ENCODE peak calls at places on chromosomes 6 and 20, in five cellular contexts. I is tibial nerve; P is CD8-positive, alpha-beta memory T cell; L is HCT116; C is body of pancreas. T is an unnamed sample. For H3K9me3, the result is how much of the 10 kb centered on the place peaks cover.

GRCh38 chr6:75437451-75438185 is 56.0 kb downstream of the FILIP1 start:
- DNase-seq in C (no peak), L (no peak), I (no peak), P (no peak), T (peak)

GRCh38 chr6:166905505-166906134 is 50.7 kb downstream of the RNASET2 start:
- DNase-seq in I (no peak), P (no peak), C (no peak), L (no peak), T (no peak)

GRCh38 chr6:170019259-170020040 is 268.0 kb downstream of the ERMARD start:
- DNase-seq in I (no peak), P (no peak), C (no peak), L (no peak), T (no peak)

GRCh38 chr6:165478581-165478980 is 169.2 kb upstream of the C6orf118 start:
- DNase-seq in P (no peak), I (no peak), L (no peak), C (no peak), T (no peak)

GRCh38 chr6:129175066-129175465 is 292.1 kb downstream of the LAMA2 start:
- DNase-seq in P (no peak), C (no peak), L (no peak), I (no peak), T (no peak)

GRCh38 chr6:45483021-45483420 is 105.3 kb upstream of the SUPT3H start:
- DNase-seq in I (no peak), L (no peak), P (no peak), C (peak), T (no peak)

GRCh38 chr6:143262037-143262436 is 188.5 kb downstream of the ADAT2 start:
- DNase-seq in C (no peak), I (no peak), P (no peak), L (no peak), T (no peak)

GRCh38 chr6:6320901-6321300 is 439 bp upstream of the F13A1 start:
- DNase-seq in I (no peak), C (no peak), L (no peak), P (no peak), T (no peak)

GRCh38 chr20:59178983-59179595 is 15.5 kb downstream of the ZNF831 start:
- DNase-seq in L (no peak), P (no peak), C (no peak), I (no peak), T (no peak)

GRCh38 chr20:60485012-60485760 is 527.0 kb downstream of the CDH26 start:
- DNase-seq in I (no peak), L (no peak), C (no peak), P (no peak), T (no peak)

GRCh38 chr6:28635547-28636158 is 110.0 kb downstream of the GPX5 start:
- DNase-seq in P (no peak), L (no peak), I (no peak), C (no peak), T (no peak)

GRCh38 chr6:139638179-139638872 is 263.9 kb upstream of the CITED2 start:
- DNase-seq in P (no peak), C (no peak), L (no peak), I (no peak), T (no peak)
- H3K4me3 ChIP-seq in P (no peak), C (no peak), L (no peak), I (no peak), T (no peak)

GRCh38 chr6:99604161-99605073 is 2.2 kb upstream of the PRDM13 start:
- DNase-seq in L (no peak), P (no peak), C (no peak), I (no peak), T (no peak)

GRCh38 chr6:99605074-99605726 is 1.4 kb upstream of the PRDM13 start:
- DNase-seq in I (no peak), C (no peak), P (no peak), L (no peak), T (no peak)

GRCh38 chr6:99602519-99603420 is 3.9 kb upstream of the PRDM13 start:
- DNase-seq in C (no peak), I (no peak), L (no peak), P (no peak), T (no peak)

GRCh38 chr6:99605911-99606669 is 543 bp upstream of the PRDM13 start:
- DNase-seq in C (no peak), L (no peak), P (no peak), I (no peak), T (no peak)

GRCh38 chr6:99603421-99604160 is 3.0 kb upstream of the PRDM13 start:
- DNase-seq in I (no peak), P (peak), C (no peak), L (no peak), T (peak)
- H3K9me3 ChIP-seq in I (under half), P (under half), C (under half), L (under half), T (under half)

DNA sequence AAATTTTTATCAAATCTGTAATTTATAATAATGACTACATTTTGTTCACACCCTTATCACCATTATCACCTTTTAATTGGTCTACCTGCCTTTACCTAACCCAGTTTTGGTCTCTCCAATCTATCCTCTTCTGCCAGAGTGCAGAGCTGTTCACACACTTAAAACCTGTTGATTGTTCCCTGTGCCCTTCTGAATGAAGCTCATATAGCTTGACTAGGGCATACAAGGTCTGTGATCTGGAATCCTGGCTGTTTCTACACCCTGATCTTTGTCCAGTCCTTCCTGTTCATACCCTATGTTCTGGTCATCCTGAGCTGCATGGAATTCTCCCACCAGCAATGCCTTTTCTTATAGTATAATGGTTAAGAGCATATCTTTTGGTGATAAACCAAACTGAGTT is 28.9 kb upstream of the SUMO4 start:
- DNase-seq in C (no peak), I (no peak), P (no peak), L (no peak), T (no peak)
- H3K4me3 ChIP-seq in C (no peak), I (no peak), P (no peak), L (no peak), T (no peak)

DNA sequence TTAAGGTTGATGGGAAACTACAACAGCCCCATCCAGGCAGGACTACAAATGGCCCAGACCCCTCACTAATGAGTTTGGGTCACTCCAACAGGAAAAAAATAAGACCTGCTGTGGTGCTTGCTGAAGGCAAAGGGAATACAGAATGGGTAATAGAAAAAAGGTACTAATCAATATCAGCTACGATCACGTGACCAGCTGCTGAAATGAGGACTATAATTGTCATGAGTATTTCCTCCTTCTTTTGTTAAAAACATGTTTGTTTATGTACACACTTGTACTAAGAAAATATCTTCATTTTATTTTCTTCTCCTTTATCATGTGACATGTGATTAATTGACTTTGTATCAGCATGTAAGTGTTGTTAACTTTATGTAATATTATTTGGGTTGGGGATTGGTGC is 199.9 kb downstream of the GJA1 start:
- DNase-seq in C (no peak), L (no peak), P (no peak), I (no peak), T (no peak)
- H3K9me3 ChIP-seq in C (under half), L (under half), P (under half), I (under half), T (under half)

GRCh38 chr6:146267447-146267846 is 238.6 kb downstream of the GRM1 start:
- DNase-seq in I (no peak), C (no peak), P (no peak), L (no peak), T (no peak)
- H3K4me3 ChIP-seq in I (no peak), C (no peak), P (no peak), L (no peak), T (no peak)

DNA sequence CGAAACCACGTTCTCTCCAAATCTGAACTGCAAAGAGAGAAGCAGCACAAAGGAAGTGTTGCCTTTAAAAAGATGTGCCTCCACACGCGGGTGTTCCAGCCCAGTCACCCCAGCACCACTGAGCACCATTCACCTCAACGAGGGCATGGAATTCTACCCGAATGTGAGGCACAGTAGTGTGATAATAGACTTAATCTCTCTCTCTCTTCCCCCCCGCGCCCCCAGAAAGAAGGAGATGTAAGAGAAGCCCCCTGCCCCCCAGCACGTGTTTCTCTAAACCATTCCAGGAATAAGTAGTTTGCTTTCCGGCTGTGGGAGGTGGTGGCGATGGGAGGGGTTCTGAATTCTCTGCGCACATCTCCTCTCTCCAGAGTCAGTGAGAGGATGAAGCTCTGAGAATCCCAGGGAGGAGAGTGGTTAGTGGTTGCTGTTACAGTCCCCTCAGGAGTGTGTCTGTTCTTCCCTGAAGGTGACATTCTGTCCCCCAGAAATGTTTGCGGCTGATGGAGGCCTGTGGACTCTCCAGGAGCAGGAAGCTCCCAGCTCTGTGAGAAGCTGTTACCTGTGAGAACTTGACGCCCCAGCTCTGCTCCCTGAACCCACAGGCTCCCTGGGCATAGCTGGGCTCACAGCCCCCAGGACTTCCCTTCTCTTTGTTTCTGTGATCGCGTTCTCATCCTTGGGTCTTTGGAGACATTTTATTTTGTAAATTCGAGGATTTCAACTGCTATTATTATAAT is 23.5 kb upstream of the IRF4 start:
- DNase-seq in I (no peak), P (no peak), C (no peak), L (no peak), T (no peak)
- H3K9me3 ChIP-seq in I (under half), P (under half), C (under half), L (under half), T (under half)

GRCh38 chr6:32108094-32108627 is 977 bp downstream of the TNXB start:
- DNase-seq in I (peak), P (no peak), L (no peak), C (peak), T (peak)

GRCh38 chr6:32107447-32107846 is 1.7 kb downstream of the TNXB start:
- DNase-seq in I (no peak), C (no peak), L (no peak), P (no peak), T (no peak)

GRCh38 chr6:32109765-32110160 is 625 bp upstream of the TNXB start:
- DNase-seq in P (no peak), L (no peak), C (no peak), I (no peak), T (no peak)

GRCh38 chr6:32109114-32109764 is at the start of gene TNXB:
- DNase-seq in L (no peak), I (no peak), P (no peak), C (no peak), T (peak)

DNA sequence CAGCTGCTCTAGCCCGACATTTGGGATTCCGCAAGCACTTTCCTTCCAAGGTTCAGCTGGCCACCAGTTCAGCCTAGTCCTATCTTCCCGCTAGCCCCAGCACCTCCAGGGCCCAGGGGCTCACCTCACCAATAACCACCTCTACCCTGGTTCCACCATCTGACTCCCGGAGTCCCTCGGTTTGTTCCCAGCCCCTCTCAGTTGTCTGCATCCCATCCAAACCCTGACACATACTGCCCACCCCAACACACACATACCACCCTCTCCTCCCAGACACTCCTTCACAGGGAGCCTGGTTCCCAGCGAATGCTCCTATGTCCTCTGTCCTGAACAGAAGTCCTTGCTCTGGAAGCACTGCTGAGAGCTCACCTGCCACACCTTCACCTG is 418 bp downstream of the TNXB start:
- DNase-seq in P (no peak), L (no peak), C (no peak), I (no peak), T (no peak)
- H3K4me3 ChIP-seq in P (no peak), L (no peak), C (no peak), I (peak), T (peak)

DNA sequence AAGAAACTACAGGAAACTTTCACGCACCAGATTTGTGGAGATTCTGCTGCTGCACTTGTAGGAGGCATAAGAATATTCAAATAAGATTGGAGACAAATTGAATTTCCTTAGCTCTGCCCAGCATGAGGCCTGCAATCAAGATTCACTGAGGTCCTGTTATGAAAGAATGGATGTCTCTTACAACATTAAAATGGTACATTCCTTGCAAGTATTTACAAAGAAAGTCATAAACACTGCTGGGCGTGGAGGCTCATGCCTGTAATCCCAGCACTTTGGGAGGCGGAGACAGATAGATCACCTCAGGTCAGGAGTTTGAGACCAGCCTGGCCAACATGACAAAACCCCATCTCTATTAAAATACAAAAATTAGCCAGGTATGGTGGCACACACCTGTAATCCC is 74.0 kb upstream of the MAP3K4 start:
- DNase-seq in P (no peak), I (no peak), L (no peak), C (no peak), T (no peak)
- H3K9me3 ChIP-seq in P (under half), I (under half), L (under half), C (under half), T (under half)